ENCODE peak calls at places on chromosomes 5 and 9, in five cellular contexts. One of them, this sample, is unnamed.

GRCh38 chr5:5374034-5374715 is 48.3 kb upstream of the ICE1 start:
- DNase-seq in stimulated activated CD8-positive, alpha-beta memory T cell treated with anti-CD3 and anti-CD28 coated beads, Interleukin-4, amount 100 ng/mL, for 24 hours: no peak
- DNase-seq in H1: no peak
- DNase-seq in M059J: peak; percentile 59
- DNase-seq in heart left ventricle: peak; percentile 48
- DNase-seq in this sample: no peak

GRCh38 chr5:122906768-122907167 is 61.4 kb downstream of the SNX24 start:
- DNase-seq in stimulated activated CD8-positive, alpha-beta memory T cell treated with anti-CD3 and anti-CD28 coated beads, Interleukin-4, amount 100 ng/mL, for 24 hours: no peak
- DNase-seq in H1: no peak
- DNase-seq in M059J: peak; percentile 88
- DNase-seq in heart left ventricle: no peak
- DNase-seq in this sample: no peak

GRCh38 chr9:95857896-95858295 is 17.6 kb upstream of the ERCC6L2 start:
- DNase-seq in stimulated activated CD8-positive, alpha-beta memory T cell treated with anti-CD3 and anti-CD28 coated beads, Interleukin-4, amount 100 ng/mL, for 24 hours: no peak
- DNase-seq in H1: no peak
- DNase-seq in M059J: no peak
- DNase-seq in heart left ventricle: no peak
- DNase-seq in this sample: no peak

GRCh38 chr9:113156880-113157279 is 6.1 kb downstream of the SLC31A2 start:
- DNase-seq in stimulated activated CD8-positive, alpha-beta memory T cell treated with anti-CD3 and anti-CD28 coated beads, Interleukin-4, amount 100 ng/mL, for 24 hours: no peak
- DNase-seq in H1: no peak
- DNase-seq in M059J: no peak
- DNase-seq in heart left ventricle: no peak
- DNase-seq in this sample: no peak

GRCh38 chr9:120510816-120511215 is 69.2 kb downstream of the CDK5RAP2 start:
- DNase-seq in stimulated activated CD8-positive, alpha-beta memory T cell treated with anti-CD3 and anti-CD28 coated beads, Interleukin-4, amount 100 ng/mL, for 24 hours: no peak
- DNase-seq in H1: no peak
- DNase-seq in M059J: no peak
- DNase-seq in heart left ventricle: no peak
- DNase-seq in this sample: no peak

GRCh38 chr5:129460951-129461815 is 1.1 kb downstream of the ADAMTS19 start:
- DNase-seq in stimulated activated CD8-positive, alpha-beta memory T cell treated with anti-CD3 and anti-CD28 coated beads, Interleukin-4, amount 100 ng/mL, for 24 hours: no peak
- DNase-seq in H1: peak; percentile 84
- DNase-seq in M059J: no peak
- DNase-seq in heart left ventricle: peak; percentile 18
- DNase-seq in this sample: no peak

GRCh38 chr5:64594601-64595518 is 89.0 kb downstream of the RGS7BP start:
- DNase-seq in stimulated activated CD8-positive, alpha-beta memory T cell treated with anti-CD3 and anti-CD28 coated beads, Interleukin-4, amount 100 ng/mL, for 24 hours: no peak
- DNase-seq in H1: no peak
- DNase-seq in M059J: no peak
- DNase-seq in heart left ventricle: no peak
- DNase-seq in this sample: peak; percentile 4

GRCh38 chr9:87125819-87126218 is 178.5 kb upstream of the GAS1 start:
- DNase-seq in stimulated activated CD8-positive, alpha-beta memory T cell treated with anti-CD3 and anti-CD28 coated beads, Interleukin-4, amount 100 ng/mL, for 24 hours: no peak
- DNase-seq in H1: no peak
- DNase-seq in M059J: no peak
- DNase-seq in heart left ventricle: no peak
- DNase-seq in this sample: no peak

GRCh38 chr9:18142964-18143363 is 331.0 kb upstream of the ADAMTSL1 start:
- DNase-seq in stimulated activated CD8-positive, alpha-beta memory T cell treated with anti-CD3 and anti-CD28 coated beads, Interleukin-4, amount 100 ng/mL, for 24 hours: no peak
- DNase-seq in H1: no peak
- DNase-seq in M059J: peak; percentile 3
- DNase-seq in heart left ventricle: no peak
- DNase-seq in this sample: no peak

This sample was measured in pulmonary artery endothelial cell.